ENCODE peak calls at places on chromosomes 12 and 14, in eight cellular contexts. A is coronary artery; L is brain microvascular endothelial cell; Z is SK-N-MC; X is neural crest cell; H is activated CD4-positive, alpha-beta T cell treated with anti-CD3 and anti-CD28 coated beads, Interleukin-2, amount 10 ng/mL, durations not matched to agents 7 days and 5 days; W is HCT116; S is sciatic nerve. Q is an unnamed sample.

GRCh38 chr12:53427905-53428594 is 4.4 kb downstream of the AMHR2 start:
- DNase-seq in A (no peak), L (peak; percentile 85), Z (no peak), X (no peak), H (no peak), W (peak; percentile 80), S (no peak), Q (no peak)

GRCh38 chr14:103594265-103594664 is 31.5 kb downstream of the COA8 start:
- DNase-seq in A (no peak), L (peak; percentile 38), Z (peak; percentile 75), X (peak; percentile 65), H (no peak), W (no peak), S (peak; percentile 76), Q (peak; percentile 26)

GRCh38 chr14:103116645-103117044 is 6.6 kb upstream of the TNFAIP2 start:
- DNase-seq in A (no peak), L (no peak), Z (no peak), X (no peak), H (no peak), W (no peak), S (no peak), Q (no peak)

GRCh38 chr12:89138048-89138852 is 214.1 kb downstream of the DUSP6 start:
- DNase-seq in A (no peak), L (no peak), Z (no peak), X (no peak), H (no peak), W (no peak), S (no peak), Q (no peak)

GRCh38 chr12:28269851-28270250 is 79.6 kb downstream of the CCDC91 start:
- DNase-seq in A (no peak), L (no peak), Z (no peak), X (no peak), H (no peak), W (no peak), S (no peak), Q (no peak)

GRCh38 chr12:130909111-130909510 is 37.2 kb downstream of the RAN start:
- DNase-seq in A (peak; percentile 36), L (no peak), Z (no peak), X (no peak), H (no peak), W (no peak), S (no peak), Q (no peak)

GRCh38 chr12:64497903-64498302 is 46.0 kb downstream of the TBK1 start:
- DNase-seq in A (no peak), L (no peak), Z (no peak), X (no peak), H (no peak), W (no peak), S (no peak), Q (no peak)

GRCh38 chr14:38578278-38578681 is 322.4 kb upstream of the CLEC14A start:
- DNase-seq in A (no peak), L (peak; percentile 1), Z (no peak), X (no peak), H (no peak), W (no peak), S (no peak), Q (no peak)

GRCh38 chr12:131941987-131942341 is 7.8 kb upstream of the EP400 start:
- DNase-seq in A (peak; percentile 54), L (no peak), Z (no peak), X (no peak), H (no peak), W (no peak), S (no peak), Q (no peak)

GRCh38 chr12:32918890-32919791 is 22.6 kb upstream of the PKP2 start:
- DNase-seq in A (no peak), L (peak; percentile 80), Z (no peak), X (no peak), H (no peak), W (no peak), S (no peak), Q (no peak)

GRCh38 chr12:10301103-10301502 is 6.6 kb upstream of the KLRD1 start:
- DNase-seq in A (no peak), L (peak; percentile 16), Z (no peak), X (no peak), H (no peak), W (no peak), S (no peak), Q (no peak)

GRCh38 chr14:73613046-73613383 is 698 bp downstream of the ACOT6 start:
- DNase-seq in A (no peak), L (no peak), Z (no peak), X (no peak), H (no peak), W (no peak), S (no peak), Q (peak; percentile 7)

Q was measured in tibial nerve.